ENCODE peak calls at places on chromosomes 7 and 10, in nine cellular contexts. D is T-helper 9 cell; M is A549; G is activated CD4-positive, CD25-positive, alpha-beta regulatory T cell; J is AG04450; B is kidney; R is mucosa of gallbladder; Y is NCI-H2227 treated with DMSO at 0.1 percent for 48 hours; X is LoVo. H is an unnamed sample.

GRCh38 chr7:45872116-45873034 is 507 bp downstream of the CCDC201 start:
- DNase-seq in D (no peak), Y (no peak), M (peak), R (no peak), B (no peak), X (peak), G (no peak), J (no peak), H (no peak)

GRCh38 chr7:45082831-45083331 is 5.9 kb downstream of the NACAD start:
- DNase-seq in B (peak), X (peak), M (no peak), G (no peak), R (no peak), Y (no peak), J (no peak), D (no peak), H (no peak)

GRCh38 chr10:11683529-11684320 is 58.5 kb upstream of the ECHDC3 start:
- DNase-seq in R (no peak), M (no peak), Y (no peak), G (no peak), D (no peak), J (no peak), B (peak), X (no peak), H (no peak)

GRCh38 chr10:130867446-130868194 is 443.9 kb downstream of the TCERG1L start:
- DNase-seq in G (no peak), J (no peak), M (no peak), B (no peak), R (no peak), X (no peak), Y (no peak), D (no peak), H (no peak)

GRCh38 chr10:17607603-17608332 is 9.4 kb downstream of the HACD1 start:
- DNase-seq in Y (no peak), R (no peak), J (peak), D (no peak), G (no peak), B (no peak), M (peak), X (peak), H (no peak)

GRCh38 chr10:96125142-96125515 is 5.0 kb upstream of the ZNF518A start:
- DNase-seq in D (no peak), R (no peak), M (no peak), G (no peak), X (no peak), B (no peak), J (no peak), Y (no peak), H (no peak)

GRCh38 chr10:30671011-30671616 is 41.6 kb upstream of the LYZL2 start:
- DNase-seq in D (peak), G (no peak), Y (peak), X (peak), M (peak), R (peak), J (peak), B (no peak), H (peak)

GRCh38 chr10:75726522-75727493 is 295.4 kb downstream of the LRMDA start:
- DNase-seq in J (no peak), Y (no peak), R (no peak), D (no peak), G (no peak), B (no peak), M (no peak), X (no peak), H (no peak)

GRCh38 chr7:134421998-134422397 is 36.9 kb downstream of the AKR1B1 start:
- DNase-seq in J (no peak), X (peak), R (no peak), B (no peak), Y (no peak), D (no peak), G (no peak), M (peak), H (no peak)

GRCh38 chr10:61895898-61896605 is 5.4 kb upstream of the ARID5B start:
- DNase-seq in X (no peak), J (no peak), G (no peak), M (no peak), D (no peak), R (no peak), B (no peak), Y (no peak), H (no peak)

GRCh38 chr7:114533151-114533550 is 118.5 kb downstream of the FOXP2 start:
- DNase-seq in R (no peak), M (peak), G (no peak), Y (no peak), J (no peak), D (no peak), B (no peak), X (no peak), H (no peak)

GRCh38 chr7:64515330-64515729 is 47.5 kb downstream of the ZNF680 start:
- DNase-seq in M (no peak), Y (no peak), J (no peak), D (no peak), G (no peak), R (no peak), X (no peak), B (no peak), H (no peak)

GRCh38 chr7:92058040-92058439 is 76.2 kb downstream of the CYP51A1 start:
- DNase-seq in R (no peak), J (no peak), G (no peak), D (no peak), Y (no peak), B (no peak), M (no peak), X (no peak), H (no peak)

GRCh38 chr7:122768827-122769226 is 66.1 kb upstream of the RNF148 start:
- DNase-seq in B (no peak), D (no peak), R (no peak), X (no peak), M (no peak), Y (no peak), G (no peak), J (no peak), H (no peak)

GRCh38 chr10:66827353-66827752 is 98.5 kb upstream of the LRRTM3 start:
- DNase-seq in X (no peak), D (no peak), R (no peak), G (no peak), J (no peak), Y (no peak), B (no peak), M (no peak), H (no peak)

GRCh38 chr7:106126170-106126938 is 14.2 kb upstream of the SYPL1 start:
- DNase-seq in Y (no peak), G (peak), B (no peak), J (no peak), X (peak), M (peak), D (peak), R (peak), H (no peak)

GRCh38 chr10:26386800-26387199 is 51.3 kb upstream of the APBB1IP start:
- DNase-seq in B (no peak), X (no peak), G (no peak), R (no peak), Y (no peak), D (no peak), J (no peak), M (no peak), H (no peak)

GRCh38 chr10:86350897-86351296 is 15.7 kb downstream of the GRID1 start:
- DNase-seq in G (no peak), R (no peak), X (no peak), M (no peak), D (no peak), J (no peak), B (peak), Y (no peak), H (no peak)

GRCh38 chr7:152313879-152314604 is 121.8 kb downstream of the KMT2C start:
- DNase-seq in D (no peak), Y (peak), B (no peak), R (peak), M (peak), G (no peak), X (peak), J (peak), H (no peak)

GRCh38 chr10:84176351-84176750 is 2.8 kb downstream of the GPR15LG start:
- DNase-seq in D (no peak), J (no peak), R (no peak), G (no peak), Y (no peak), X (no peak), M (no peak), B (no peak), H (no peak)

GRCh38 chr10:3924344-3924743 is 139.3 kb upstream of the KLF6 start:
- DNase-seq in G (no peak), B (no peak), J (peak), X (peak), Y (no peak), D (no peak), R (no peak), M (no peak), H (no peak)

GRCh38 chr7:77354484-77354883 is 61.7 kb downstream of the GSAP start:
- DNase-seq in Y (no peak), R (no peak), J (no peak), G (no peak), M (no peak), X (no peak), D (no peak), B (no peak), H (no peak)

GRCh38 chr10:126160971-126161630 is 227.2 kb downstream of the ADAM12 start:
- DNase-seq in R (no peak), B (no peak), X (no peak), M (peak), Y (no peak), J (no peak), G (no peak), D (no peak), H (no peak)

GRCh38 chr7:34656036-34656435 is 2.0 kb upstream of the NPSR1 start:
- DNase-seq in R (no peak), Y (no peak), J (no peak), X (no peak), G (no peak), B (no peak), D (no peak), M (no peak), H (no peak)

GRCh38 chr7:123847868-123848267 is 2.9 kb downstream of the HYAL4 start:
- DNase-seq in Y (no peak), D (no peak), B (no peak), J (no peak), G (no peak), R (no peak), M (no peak), X (no peak), H (no peak)

GRCh38 chr7:151923097-151923876 is 33.0 kb upstream of the GALNTL5 start:
- DNase-seq in M (no peak), J (no peak), D (no peak), Y (peak), R (peak), B (peak), X (peak), G (no peak), H (no peak)

GRCh38 chr10:43735907-43736306 is 87.2 kb upstream of the ZNF32 start:
- DNase-seq in D (no peak), J (peak), Y (no peak), M (no peak), B (no peak), G (no peak), X (no peak), R (no peak), H (no peak)

GRCh38 chr10:17229016-17229716 is 1.1 kb downstream of the VIM start:
- DNase-seq in J (no peak), D (peak), G (peak), X (peak), M (peak), Y (no peak), B (peak), R (peak), H (no peak)

GRCh38 chr10:95560288-95561199 is 627 bp downstream of the SORBS1 start:
- DNase-seq in G (peak), B (peak), M (no peak), X (peak), D (peak), R (peak), J (no peak), Y (peak), H (peak)